ENCODE peak calls at places on chromosome 9, in six cellular contexts. W, Q, S, Z, K and U are unnamed samples.

GRCh38 chr9:111839981-111840380 is 45.2 kb upstream of the SHOC1 start:
- DNase-seq in W (no peak), Q (no peak), S (no peak), Z (peak; percentile 36), K (no peak), U (no peak)

GRCh38 chr9:124342946-124343485 is 72.2 kb downstream of the PSMB7 start:
- DNase-seq in W (peak; percentile 25), Q (peak; percentile 53), S (no peak), Z (peak; percentile 92), K (peak; percentile 72), U (peak; percentile 85)

GRCh38 chr9:93594041-93594756 is 17.8 kb downstream of the PHF2 start:
- DNase-seq in W (no peak), Q (peak; percentile 89), S (no peak), Z (no peak), K (no peak), U (no peak)

GRCh38 chr9:723308-723707 is 118.2 kb upstream of the DMRT1 start:
- DNase-seq in W (no peak), Q (no peak), S (no peak), Z (no peak), K (no peak), U (no peak)

GRCh38 chr9:136086213-136086881 is 8.7 kb downstream of the NACC2 start:
- DNase-seq in W (no peak), Q (peak; percentile 22), S (no peak), Z (no peak), K (no peak), U (no peak)

GRCh38 chr9:132099741-132100407 is 20.2 kb upstream of the MED27 start:
- DNase-seq in W (no peak), Q (no peak), S (no peak), Z (peak; percentile 17), K (no peak), U (no peak)

GRCh38 chr9:84317563-84317962 is 23.0 kb downstream of the SLC28A3 start:
- DNase-seq in W (no peak), Q (no peak), S (no peak), Z (no peak), K (no peak), U (no peak)

GRCh38 chr9:105858284-105858683 is 163.9 kb downstream of the TMEM38B start:
- DNase-seq in W (no peak), Q (no peak), S (no peak), Z (no peak), K (no peak), U (no peak)

GRCh38 chr9:121529237-121529987 is 29.8 kb upstream of the GGTA1 start:
- DNase-seq in W (no peak), Q (peak; percentile 82), S (no peak), Z (peak; percentile 94), K (peak; percentile 26), U (peak; percentile 90)

GRCh38 chr9:90767523-90768100 is 34.0 kb upstream of the SYK start:
- DNase-seq in W (no peak), Q (no peak), S (no peak), Z (no peak), K (no peak), U (no peak)

GRCh38 chr9:84863372-84863771 is 193.8 kb downstream of the NTRK2 start:
- DNase-seq in W (no peak), Q (no peak), S (no peak), Z (no peak), K (no peak), U (no peak)

GRCh38 chr9:88706193-88707112 is 171.5 kb downstream of the NXNL2 start:
- DNase-seq in W (peak; percentile 66), Q (no peak), S (no peak), Z (peak; percentile 30), K (no peak), U (no peak)

GRCh38 chr9:37999501-38000189 is 69.4 kb downstream of the SHB start:
- DNase-seq in W (no peak), Q (no peak), S (no peak), Z (peak; percentile 60), K (peak; percentile 50), U (peak; percentile 35)

GRCh38 chr9:134492281-134492691 is 149.3 kb upstream of the COL5A1 start:
- DNase-seq in W (no peak), Q (peak; percentile 35), S (no peak), Z (peak; percentile 70), K (no peak), U (peak; percentile 23)